ENCODE peak calls at places on chromosomes 5 and 9, in four cellular contexts. U is thyroid gland, W is sigmoid colon, N is suprapubic skin. Z is an unnamed sample. For H3K4me1, the result is how much of the 10 kb centered on the place peaks cover.

GRCh38 chr9:101566904-101567724 is 27.7 kb downstream of the PPP3R2 start:
- DNase-seq in U (no peak), W (no peak), N (no peak), Z (peak)

GRCh38 chr9:136244776-136245193 is 827 bp downstream of the QSOX2 start:
- DNase-seq in U (no peak), W (no peak), N (no peak), Z (no peak)

GRCh38 chr9:13110766-13111400 is 168.6 kb downstream of the MPDZ start:
- DNase-seq in U (peak), W (no peak), N (no peak), Z (peak)

GRCh38 chr5:16037121-16037520 is 142.5 kb downstream of the MARCHF11 start:
- DNase-seq in U (no peak), W (no peak), N (no peak), Z (no peak)

GRCh38 chr5:127313847-127314473 is 23.4 kb downstream of the MEGF10 start:
- DNase-seq in U (peak), W (peak), N (peak), Z (no peak)

GRCh38 chr9:127099664-127100063 is 22.8 kb downstream of the ANGPTL2 start:
- DNase-seq in U (no peak), W (no peak), N (no peak), Z (no peak)

GRCh38 chr5:100898504-100899346 is 4.4 kb downstream of the ST8SIA4 start:
- DNase-seq in U (no peak), W (no peak), N (no peak), Z (no peak)

GRCh38 chr9:110638381-110638954 is 30.1 kb upstream of the MUSK start:
- DNase-seq in U (no peak), W (no peak), N (no peak), Z (no peak)

GRCh38 chr9:38066907-38067610 is 2.0 kb downstream of the SHB start:
- DNase-seq in U (peak), W (peak), N (no peak), Z (peak)

GRCh38 chr5:122924203-122924602 is 78.8 kb downstream of the SNX24 start:
- DNase-seq in U (no peak), W (no peak), N (no peak), Z (no peak)

GRCh38 chr9:14535161-14535930 is 157.9 kb downstream of the ZDHHC21 start:
- DNase-seq in U (no peak), W (no peak), N (no peak), Z (no peak)

GRCh38 chr5:120539471-120539870 is 75.4 kb downstream of the PRR16 start:
- DNase-seq in U (no peak), W (no peak), N (no peak), Z (no peak)

GRCh38 chr5:76163111-76163628 is 80.0 kb downstream of the SV2C start:
- DNase-seq in U (no peak), W (no peak), N (no peak), Z (peak)

DNA sequence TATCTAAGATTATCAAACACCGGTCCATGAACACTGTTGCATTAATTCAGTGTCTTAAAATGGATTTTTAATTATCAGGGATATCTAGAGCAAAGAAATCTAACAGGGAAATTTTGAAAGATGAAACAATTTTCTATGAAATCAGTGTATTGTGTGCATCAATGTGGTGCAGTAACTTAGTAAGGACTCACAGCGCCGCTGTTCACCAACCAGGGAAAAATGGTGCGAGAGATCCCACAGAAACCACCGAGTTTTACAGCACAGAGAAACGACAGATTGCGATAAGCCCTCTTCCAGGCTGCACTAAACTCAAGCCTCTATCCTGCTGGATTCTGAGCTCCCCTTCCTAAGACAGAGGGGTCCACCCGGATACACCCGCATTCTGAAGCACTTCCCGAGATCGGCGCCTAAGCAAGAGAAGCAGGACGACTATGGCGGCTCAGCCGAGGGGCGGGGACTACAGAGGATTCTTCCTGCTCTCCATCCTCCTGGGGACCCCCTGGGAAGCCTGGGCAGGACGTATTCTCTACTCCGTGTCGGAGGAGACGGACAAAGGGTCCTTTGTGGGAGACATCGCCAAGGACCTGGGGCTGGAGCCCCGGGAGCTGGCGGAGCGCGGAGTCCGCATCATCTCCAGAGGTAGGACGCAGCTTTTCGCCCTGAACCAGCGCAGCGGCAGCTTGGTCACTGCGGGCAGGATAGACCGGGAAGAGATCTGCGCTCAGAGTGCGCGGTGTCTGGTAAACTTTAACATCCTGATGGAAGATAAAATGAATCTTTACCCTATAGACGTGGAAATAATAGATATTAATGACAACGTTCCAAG is at the start of gene PCDHGA7:
- DNase-seq in U (no peak), W (peak), N (no peak), Z (no peak)
- H3K4me3 ChIP-seq in U (no peak), W (no peak), N (peak), Z (peak)

GRCh38 chr5:172189693-172190296 is 1.8 kb upstream of the STK10 start:
- DNase-seq in U (no peak), W (no peak), N (no peak), Z (no peak)
- TF ChIP-seq POLR2A in U (no peak), W (no peak), N (no peak), Z (no peak)

DNA sequence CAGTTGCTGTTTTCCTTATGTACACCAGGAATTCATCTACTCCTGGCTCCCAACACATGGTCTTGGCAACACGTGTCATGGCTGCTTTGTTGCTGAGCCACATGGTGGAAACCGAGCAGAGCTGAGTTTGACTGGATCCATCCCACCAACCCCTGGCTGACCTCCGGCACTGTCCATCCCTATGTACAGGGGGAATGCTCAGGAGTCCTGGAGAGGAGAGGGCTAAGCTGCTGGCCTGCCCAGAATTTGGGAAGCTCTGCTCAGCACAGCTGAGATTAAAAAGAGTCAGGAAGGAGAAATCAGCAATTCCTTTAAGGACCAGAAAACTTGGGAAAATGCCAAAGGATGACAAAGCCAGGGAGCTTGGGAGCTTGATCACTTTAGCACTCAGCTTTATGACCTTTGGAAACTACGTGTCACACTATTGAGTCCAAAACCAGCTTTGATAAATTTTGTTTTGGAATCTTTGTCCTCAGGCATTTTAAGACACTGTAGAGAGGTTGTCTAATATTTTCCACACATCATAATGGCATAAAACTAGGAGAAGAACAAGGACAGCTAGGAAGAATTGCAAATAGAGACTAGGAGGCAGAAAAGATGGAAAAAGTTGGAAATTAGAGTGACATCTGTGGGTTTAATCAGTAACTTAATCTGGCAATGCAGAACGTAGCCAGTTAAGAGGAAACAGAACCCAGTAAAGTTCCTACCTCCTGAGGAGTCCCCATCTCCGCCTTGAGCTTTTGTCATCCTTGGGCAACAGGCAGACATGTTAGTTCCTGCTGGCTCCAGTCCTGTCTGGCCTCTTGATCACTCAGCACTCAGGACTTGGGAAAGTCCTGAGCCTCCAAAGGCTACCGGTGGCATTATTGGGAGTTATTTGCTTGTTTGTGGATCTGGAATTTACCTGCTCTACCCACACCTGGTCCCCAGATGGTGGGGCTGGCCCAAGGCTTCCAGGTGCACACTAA is 62.5 kb upstream of the PLPP1 start:
- DNase-seq in U (peak), W (peak), N (no peak), Z (peak)
- H3K4me1 ChIP-seq in U (under half), W (under half), N (under half), Z (under half)

GRCh38 chr9:121303456-121304451 is 35.8 kb downstream of the GSN start:
- DNase-seq in U (no peak), W (peak), N (peak), Z (no peak)
- H3K4me3 ChIP-seq in U (no peak), W (peak), N (peak), Z (no peak)

GRCh38 chr5:55601209-55601618 is 66.5 kb upstream of the PLPP1 start:
- DNase-seq in U (peak), W (peak), N (peak), Z (peak)
- TF ChIP-seq POLR2A in U (no peak), W (no peak), N (no peak), Z (no peak)